ENCODE peak calls at places on chromosomes 5 and 9, in six cellular contexts. One of them, this sample, is unnamed.

GRCh38 chr9:114006931-114007691 is 71.0 kb downstream of the AMBP start:
- DNase-seq in A549: no peak
- DNase-seq in HepG2: no peak
- DNase-seq in K562: no peak
- DNase-seq in GM12878: no peak
- DNase-seq in endothelial cell of umbilical vein: no peak
- DNase-seq in this sample: no peak

GRCh38 chr5:9947231-9947693 is 302.4 kb downstream of the ATPSCKMT start:
- DNase-seq in A549: no peak
- DNase-seq in HepG2: no peak
- DNase-seq in K562: no peak
- DNase-seq in GM12878: peak; percentile 24
- DNase-seq in endothelial cell of umbilical vein: no peak
- DNase-seq in this sample: no peak

GRCh38 chr9:94950733-94951590 is 224.5 kb downstream of the AOPEP start:
- DNase-seq in A549: no peak
- DNase-seq in HepG2: peak; percentile 88
- DNase-seq in K562: no peak
- DNase-seq in GM12878: no peak
- DNase-seq in endothelial cell of umbilical vein: peak; percentile 85
- DNase-seq in this sample: no peak

GRCh38 chr5:57383093-57383861 is 99.3 kb downstream of the ACTBL2 start:
- DNase-seq in A549: peak; percentile 85
- DNase-seq in HepG2: peak; percentile 30
- DNase-seq in K562: peak; percentile 87
- DNase-seq in GM12878: no peak
- DNase-seq in endothelial cell of umbilical vein: peak; percentile 96
- DNase-seq in this sample: peak; percentile 80

GRCh38 chr9:114281421-114282103 is 41.3 kb upstream of the ORM1 start:
- DNase-seq in A549: no peak
- DNase-seq in HepG2: no peak
- DNase-seq in K562: no peak
- DNase-seq in GM12878: no peak
- DNase-seq in endothelial cell of umbilical vein: no peak
- DNase-seq in this sample: no peak

GRCh38 chr5:132008163-132008473 is 3.3 kb downstream of the ACSL6 start:
- DNase-seq in A549: no peak
- DNase-seq in HepG2: no peak
- DNase-seq in K562: no peak
- DNase-seq in GM12878: no peak
- DNase-seq in endothelial cell of umbilical vein: no peak
- DNase-seq in this sample: no peak

GRCh38 chr5:141760193-141760592 is 78.2 kb upstream of the ARAP3 start:
- DNase-seq in A549: no peak
- DNase-seq in HepG2: no peak
- DNase-seq in K562: no peak
- DNase-seq in GM12878: no peak
- DNase-seq in endothelial cell of umbilical vein: no peak
- DNase-seq in this sample: peak; percentile 50

GRCh38 chr9:91177661-91178280 is 183.9 kb downstream of the AUH start:
- DNase-seq in A549: no peak
- DNase-seq in HepG2: no peak
- DNase-seq in K562: no peak
- DNase-seq in GM12878: no peak
- DNase-seq in endothelial cell of umbilical vein: no peak
- DNase-seq in this sample: no peak

GRCh38 chr5:152686931-152687330 is 281.9 kb upstream of the NMUR2 start:
- DNase-seq in A549: no peak
- DNase-seq in HepG2: no peak
- DNase-seq in K562: no peak
- DNase-seq in GM12878: no peak
- DNase-seq in endothelial cell of umbilical vein: no peak
- DNase-seq in this sample: no peak

GRCh38 chr5:65203746-65204145 is 278.0 kb downstream of the ADAMTS6 start:
- DNase-seq in A549: no peak
- DNase-seq in HepG2: no peak
- DNase-seq in K562: no peak
- DNase-seq in GM12878: no peak
- DNase-seq in endothelial cell of umbilical vein: peak; percentile 24
- DNase-seq in this sample: no peak

GRCh38 chr5:136004436-136004835 is 24.4 kb upstream of the TGFBI start:
- DNase-seq in A549: no peak
- DNase-seq in HepG2: no peak
- DNase-seq in K562: no peak
- DNase-seq in GM12878: no peak
- DNase-seq in endothelial cell of umbilical vein: no peak
- DNase-seq in this sample: no peak

GRCh38 chr9:123615381-123615780 is 259.4 kb downstream of the CRB2 start:
- DNase-seq in A549: no peak
- DNase-seq in HepG2: no peak
- DNase-seq in K562: no peak
- DNase-seq in GM12878: no peak
- DNase-seq in endothelial cell of umbilical vein: no peak
- DNase-seq in this sample: peak; percentile 13

GRCh38 chr9:99601506-99601905 is 220.2 kb upstream of the NR4A3 start:
- DNase-seq in A549: no peak
- DNase-seq in HepG2: no peak
- DNase-seq in K562: no peak
- DNase-seq in GM12878: no peak
- DNase-seq in endothelial cell of umbilical vein: peak; percentile 21
- DNase-seq in this sample: no peak

GRCh38 chr9:132832171-132832570 is 45.9 kb downstream of the AK8 start:
- DNase-seq in A549: no peak
- DNase-seq in HepG2: no peak
- DNase-seq in K562: no peak
- DNase-seq in GM12878: no peak
- DNase-seq in endothelial cell of umbilical vein: no peak
- DNase-seq in this sample: no peak

GRCh38 chr5:59416441-59416840 is 477.1 kb downstream of the PDE4D start:
- DNase-seq in A549: peak; percentile 9
- DNase-seq in HepG2: peak; percentile 3
- DNase-seq in K562: no peak
- DNase-seq in GM12878: no peak
- DNase-seq in endothelial cell of umbilical vein: no peak
- DNase-seq in this sample: no peak

GRCh38 chr9:34536685-34537084 is 13.9 kb upstream of the ENHO start:
- DNase-seq in A549: no peak
- DNase-seq in HepG2: no peak
- DNase-seq in K562: no peak
- DNase-seq in GM12878: no peak
- DNase-seq in endothelial cell of umbilical vein: no peak
- DNase-seq in this sample: no peak

GRCh38 chr9:70924905-70925547 is 196.4 kb downstream of the TRPM3 start:
- DNase-seq in A549: peak; percentile 18
- DNase-seq in HepG2: peak; percentile 56
- DNase-seq in K562: peak; percentile 37
- DNase-seq in GM12878: no peak
- DNase-seq in endothelial cell of umbilical vein: peak; percentile 90
- DNase-seq in this sample: peak; percentile 51

GRCh38 chr5:131745594-131746175 is 51.1 kb downstream of the FNIP1 start:
- DNase-seq in A549: no peak
- DNase-seq in HepG2: no peak
- DNase-seq in K562: no peak
- DNase-seq in GM12878: no peak
- DNase-seq in endothelial cell of umbilical vein: no peak
- DNase-seq in this sample: no peak

GRCh38 chr9:7794196-7794595 is 5.4 kb downstream of the DMAC1 start:
- DNase-seq in A549: no peak
- DNase-seq in HepG2: no peak
- DNase-seq in K562: no peak
- DNase-seq in GM12878: no peak
- DNase-seq in endothelial cell of umbilical vein: no peak
- DNase-seq in this sample: no peak

GRCh38 chr5:172389578-172390112 is 64.7 kb downstream of the SH3PXD2B start:
- DNase-seq in A549: no peak
- DNase-seq in HepG2: no peak
- DNase-seq in K562: peak; percentile 3
- DNase-seq in GM12878: no peak
- DNase-seq in endothelial cell of umbilical vein: no peak
- DNase-seq in this sample: no peak

GRCh38 chr9:25857167-25857566 is 178.9 kb upstream of the TUSC1 start:
- DNase-seq in A549: no peak
- DNase-seq in HepG2: no peak
- DNase-seq in K562: no peak
- DNase-seq in GM12878: no peak
- DNase-seq in endothelial cell of umbilical vein: no peak
- DNase-seq in this sample: no peak

GRCh38 chr9:83060557-83060956 is 2.4 kb downstream of the RASEF start:
- DNase-seq in A549: peak; percentile 34
- DNase-seq in HepG2: no peak
- DNase-seq in K562: no peak
- DNase-seq in GM12878: no peak
- DNase-seq in endothelial cell of umbilical vein: no peak
- DNase-seq in this sample: no peak
- TF ChIP-seq MYC in A549: no peak
- TF ChIP-seq MYC in HepG2: no peak
- TF ChIP-seq MYC in K562: no peak
- TF ChIP-seq MYC in GM12878: no peak
- TF ChIP-seq MYC in endothelial cell of umbilical vein: no peak
- TF ChIP-seq MYC in this sample: no peak

DNA sequence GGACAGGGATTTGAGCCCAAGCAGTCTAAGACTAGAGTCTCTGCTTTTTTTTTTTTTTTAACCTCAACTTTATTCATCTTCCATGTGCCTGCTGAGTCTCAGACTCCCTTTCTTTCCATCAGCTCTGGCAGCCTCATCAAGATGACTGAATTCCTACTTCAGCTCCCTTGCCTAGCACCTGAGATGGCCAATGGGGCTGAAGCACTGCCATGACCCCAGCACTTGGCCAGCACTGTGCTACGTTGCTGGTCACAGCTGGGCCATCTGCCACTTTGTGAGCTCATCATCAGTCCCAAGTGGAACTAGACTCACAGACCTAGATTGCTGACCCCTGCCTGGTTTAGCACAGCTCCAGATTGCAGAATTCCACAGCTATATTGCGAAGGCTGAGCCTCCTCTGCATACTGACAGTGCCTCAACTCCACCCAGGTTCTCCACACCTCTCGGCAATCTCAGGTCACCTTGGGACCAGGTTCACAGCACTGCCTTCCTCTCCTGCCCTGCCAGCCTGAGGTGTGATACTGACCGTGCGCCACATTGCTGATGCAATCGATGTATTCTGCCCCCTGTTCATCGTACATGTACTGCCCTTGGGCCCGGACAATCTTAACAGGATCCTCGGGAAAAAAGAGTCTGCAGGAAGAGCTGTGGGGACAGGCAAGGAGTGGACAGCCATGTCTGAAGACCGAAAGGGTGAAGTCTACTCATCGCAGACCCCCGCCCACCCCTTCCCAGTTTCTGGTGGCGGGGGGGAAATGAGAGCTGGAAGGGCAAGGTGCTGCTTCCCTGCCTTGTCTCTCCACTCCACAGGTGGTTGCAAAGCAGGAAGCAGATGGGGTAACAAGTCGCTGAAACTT is 1.5 kb downstream of the PHYKPL start:
- DNase-seq in A549: no peak
- DNase-seq in HepG2: no peak
- DNase-seq in K562: no peak
- DNase-seq in GM12878: no peak
- DNase-seq in endothelial cell of umbilical vein: no peak
- DNase-seq in this sample: no peak
- TF ChIP-seq POLR2A in A549: no peak
- TF ChIP-seq POLR2A in HepG2: no peak
- TF ChIP-seq POLR2A in K562: no peak
- TF ChIP-seq POLR2A in GM12878: no peak
- TF ChIP-seq POLR2A in endothelial cell of umbilical vein: no peak
- TF ChIP-seq POLR2A in this sample: no peak

GRCh38 chr5:123089572-123089970 is 530 bp downstream of the PRDM6 start:
- DNase-seq in A549: no peak
- DNase-seq in HepG2: peak; percentile 12
- DNase-seq in K562: no peak
- DNase-seq in GM12878: no peak
- DNase-seq in endothelial cell of umbilical vein: peak; percentile 16
- DNase-seq in this sample: no peak
- TF ChIP-seq MYC in A549: no peak
- TF ChIP-seq MYC in HepG2: no peak
- TF ChIP-seq MYC in K562: no peak
- TF ChIP-seq MYC in GM12878: no peak
- TF ChIP-seq MYC in endothelial cell of umbilical vein: no peak
- TF ChIP-seq MYC in this sample: no peak

GRCh38 chr9:131402738-131403492 is 9.0 kb downstream of the PRRC2B start:
- DNase-seq in A549: peak; percentile 64
- DNase-seq in HepG2: peak; percentile 93
- DNase-seq in K562: no peak
- DNase-seq in GM12878: no peak
- DNase-seq in endothelial cell of umbilical vein: peak; percentile 92
- DNase-seq in this sample: no peak
- TF ChIP-seq POLR2A in A549: no peak
- TF ChIP-seq POLR2A in HepG2: peak; percentile 61
- TF ChIP-seq POLR2A in K562: no peak
- TF ChIP-seq POLR2A in GM12878: no peak
- TF ChIP-seq POLR2A in endothelial cell of umbilical vein: peak; percentile 29
- TF ChIP-seq POLR2A in this sample: no peak

GRCh38 chr9:30089428-30089827 is 2295.0 kb upstream of the ACO1 start:
- DNase-seq in A549: no peak
- DNase-seq in HepG2: no peak
- DNase-seq in K562: no peak
- DNase-seq in GM12878: no peak
- DNase-seq in endothelial cell of umbilical vein: no peak
- DNase-seq in this sample: no peak
- TF ChIP-seq MYC in A549: no peak
- TF ChIP-seq MYC in HepG2: no peak
- TF ChIP-seq MYC in K562: no peak
- TF ChIP-seq MYC in GM12878: no peak
- TF ChIP-seq MYC in endothelial cell of umbilical vein: no peak
- TF ChIP-seq MYC in this sample: no peak

GRCh38 chr9:33167084-33167948 is at the start of gene B4GALT1:
- DNase-seq in A549: peak; percentile 87
- DNase-seq in HepG2: peak; percentile 64
- DNase-seq in K562: peak; percentile 89
- DNase-seq in GM12878: peak; percentile 75
- DNase-seq in endothelial cell of umbilical vein: peak; percentile 93
- DNase-seq in this sample: peak; percentile 100
- TF ChIP-seq POLR2A in A549: peak; percentile 99
- TF ChIP-seq POLR2A in HepG2: peak; percentile 42
- TF ChIP-seq POLR2A in K562: peak; percentile 63
- TF ChIP-seq POLR2A in GM12878: peak; percentile 93
- TF ChIP-seq POLR2A in endothelial cell of umbilical vein: peak; percentile 76
- TF ChIP-seq POLR2A in this sample: peak; percentile 86

This sample was measured in NB4.